ENCODE peak calls at places on chromosomes 13 and 19, in eight cellular contexts. F is right cardiac atrium, C is neural progenitor cell, H is thyroid gland, M is breast epithelium, W is body of pancreas, Z is GM23338, S is uterus. Y is an unnamed sample.

GRCh38 chr19:47322048-47322447 is 9.9 kb upstream of the C5AR2 start:
- DNase-seq in F (no peak), C (no peak), H (no peak), M (no peak), W (no peak), Z (no peak), S (no peak), Y (no peak)

GRCh38 chr13:29522044-29522685 is 73.3 kb downstream of the SLC7A1 start:
- DNase-seq in F (no peak), C (no peak), H (no peak), M (no peak), W (peak; percentile 48), Z (no peak), S (peak; percentile 87), Y (no peak)

GRCh38 chr13:94292323-94292640 is 187.2 kb downstream of the DCT start:
- DNase-seq in F (no peak), C (no peak), H (no peak), M (no peak), W (no peak), Z (no peak), S (no peak), Y (no peak)

GRCh38 chr13:40408602-40409001 is 257.8 kb downstream of the FOXO1 start:
- DNase-seq in F (no peak), C (no peak), H (no peak), M (no peak), W (no peak), Z (no peak), S (no peak), Y (no peak)

GRCh38 chr19:16588089-16588823 is 16.0 kb upstream of the SLC35E1 start:
- DNase-seq in F (peak; percentile 73), C (no peak), H (no peak), M (no peak), W (peak; percentile 81), Z (peak; percentile 43), S (no peak), Y (no peak)

GRCh38 chr19:46015080-46015960 is 7.5 kb downstream of the PGLYRP1 start:
- DNase-seq in F (peak; percentile 86), C (peak; percentile 96), H (peak; percentile 91), M (peak; percentile 71), W (peak; percentile 88), Z (peak; percentile 96), S (peak; percentile 55), Y (peak; percentile 86)

GRCh38 chr13:37313383-37313782 is 207.9 kb upstream of the CSNK1A1L start:
- DNase-seq in F (no peak), C (no peak), H (no peak), M (no peak), W (no peak), Z (no peak), S (no peak), Y (no peak)

GRCh38 chr19:57302020-57302465 is 18.2 kb upstream of the ZNF543 start:
- DNase-seq in F (no peak), C (no peak), H (peak; percentile 20), M (no peak), W (no peak), Z (no peak), S (no peak), Y (no peak)

GRCh38 chr19:495440-496332 is 600 bp upstream of the MADCAM1 start:
- DNase-seq in F (peak; percentile 58), C (peak; percentile 62), H (no peak), M (no peak), W (no peak), Z (peak; percentile 78), S (no peak), Y (no peak)

GRCh38 chr19:34288381-34288780 is 34.0 kb downstream of the GARRE1 start:
- DNase-seq in F (no peak), C (no peak), H (no peak), M (no peak), W (no peak), Z (no peak), S (no peak), Y (no peak)

GRCh38 chr19:28466107-28467045 is 746.6 kb downstream of the UQCRFS1 start:
- DNase-seq in F (peak; percentile 84), C (peak; percentile 76), H (peak; percentile 72), M (no peak), W (peak; percentile 77), Z (peak; percentile 78), S (no peak), Y (peak; percentile 58)

GRCh38 chr19:51607077-51607476 is 23.1 kb downstream of the SIGLEC5 start:
- DNase-seq in F (no peak), C (no peak), H (no peak), M (no peak), W (no peak), Z (no peak), S (no peak), Y (no peak)

GRCh38 chr19:8168537-8168936 is 19.1 kb upstream of the FBN3 start:
- DNase-seq in F (no peak), C (no peak), H (no peak), M (no peak), W (no peak), Z (no peak), S (no peak), Y (no peak)

GRCh38 chr19:48490980-48491792 is 20.4 kb downstream of the LMTK3 start:
- DNase-seq in F (peak; percentile 74), C (peak; percentile 88), H (peak; percentile 51), M (no peak), W (peak; percentile 48), Z (peak; percentile 88), S (no peak), Y (no peak)

GRCh38 chr13:39976481-39976880 is 321.0 kb downstream of the COG6 start:
- DNase-seq in F (no peak), C (peak; percentile 31), H (no peak), M (no peak), W (no peak), Z (no peak), S (no peak), Y (no peak)

GRCh38 chr19:30371157-30371845 is 883 bp upstream of the ZNF536 start:
- DNase-seq in F (no peak), C (no peak), H (no peak), M (no peak), W (no peak), Z (no peak), S (no peak), Y (no peak)

GRCh38 chr19:30367421-30367820 is 4.8 kb upstream of the ZNF536 start:
- DNase-seq in F (no peak), C (no peak), H (no peak), M (no peak), W (no peak), Z (no peak), S (no peak), Y (no peak)

GRCh38 chr19:30367001-30367400 is 5.2 kb upstream of the ZNF536 start:
- DNase-seq in F (no peak), C (no peak), H (no peak), M (no peak), W (no peak), Z (no peak), S (no peak), Y (no peak)

GRCh38 chr19:30371960-30372824 is at the start of gene ZNF536:
- DNase-seq in F (no peak), C (peak; percentile 13), H (peak; percentile 23), M (no peak), W (no peak), Z (no peak), S (no peak), Y (no peak)

DNA sequence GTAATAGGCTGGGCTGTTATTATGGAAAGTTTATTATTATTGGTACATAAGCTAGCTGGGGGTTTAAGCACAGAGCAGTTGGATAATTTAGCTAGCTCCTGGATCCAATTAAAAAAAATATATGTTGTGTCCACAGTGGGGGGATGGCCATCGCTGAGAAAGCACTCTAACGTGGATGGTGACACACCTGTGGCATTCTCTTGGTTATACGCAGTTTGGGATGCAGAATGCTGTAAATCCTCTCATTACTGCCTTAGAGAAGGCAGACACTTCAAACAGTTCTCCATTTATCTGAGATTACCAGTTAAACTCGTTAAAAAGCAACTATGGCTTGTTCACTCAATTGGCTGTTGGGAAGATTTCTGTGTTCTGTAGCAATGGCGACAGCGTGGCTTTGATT is 2.4 kb upstream of the ZNF536 start:
- DNase-seq in F (no peak), C (no peak), H (no peak), M (no peak), W (no peak), Z (no peak), S (no peak), Y (no peak)
- H3K27me3 ChIP-seq in F (no peaks in the 10 kb centered on the region), C (peaks cover 21% of the 10 kb centered on the region), H (no peaks in the 10 kb centered on the region), M (peaks cover 43% of the 10 kb centered on the region), W (no peaks in the 10 kb centered on the region), Z (peaks cover 10% of the 10 kb centered on the region), S (no peaks in the 10 kb centered on the region), Y (peaks cover 4% of the 10 kb centered on the region)

DNA sequence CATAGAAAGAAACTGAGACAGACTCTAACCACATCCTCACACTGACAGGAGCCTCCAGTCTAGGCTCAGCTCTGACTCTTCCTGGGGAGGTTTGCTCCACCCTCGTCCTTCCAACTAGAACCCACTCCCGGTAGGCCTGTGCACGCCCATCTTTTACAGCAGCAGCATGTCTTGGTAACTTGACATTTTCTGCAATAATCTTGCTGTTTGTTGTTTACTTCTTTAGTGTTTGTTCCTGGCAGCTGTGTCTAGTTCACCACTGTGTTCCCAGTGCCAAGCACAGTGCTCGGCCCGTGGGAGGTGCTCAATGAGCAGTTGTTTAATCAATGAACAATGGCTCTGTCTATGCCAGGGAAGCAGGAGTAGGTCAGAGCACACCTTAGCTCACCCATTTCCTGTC is 23.1 kb upstream of the ZNF729 start:
- DNase-seq in F (no peak), C (no peak), H (no peak), M (no peak), W (no peak), Z (no peak), S (no peak), Y (no peak)
- H3K4me1 ChIP-seq in F (no peaks in the 10 kb centered on the region), C (no peaks in the 10 kb centered on the region), H (no peaks in the 10 kb centered on the region), M (no peaks in the 10 kb centered on the region), W (no peaks in the 10 kb centered on the region), Z (no peaks in the 10 kb centered on the region), S (no peaks in the 10 kb centered on the region), Y (no peaks in the 10 kb centered on the region)

GRCh38 chr19:31725051-31725450 is 375.8 kb upstream of the TSHZ3 start:
- DNase-seq in F (no peak), C (no peak), H (no peak), M (no peak), W (no peak), Z (peak; percentile 66), S (no peak), Y (no peak)

GRCh38 chr19:31733591-31733990 is 384.4 kb upstream of the TSHZ3 start:
- DNase-seq in F (no peak), C (no peak), H (no peak), M (no peak), W (no peak), Z (no peak), S (no peak), Y (peak; percentile 14)

GRCh38 chr19:31727536-31727935 is 378.3 kb upstream of the TSHZ3 start:
- DNase-seq in F (no peak), C (no peak), H (no peak), M (no peak), W (no peak), Z (no peak), S (no peak), Y (peak; percentile 19)

GRCh38 chr19:31730270-31730669 is 381.0 kb upstream of the TSHZ3 start:
- DNase-seq in F (no peak), C (no peak), H (no peak), M (no peak), W (no peak), Z (no peak), S (no peak), Y (peak; percentile 27)
- H3K27ac ChIP-seq in F (no peak overlapping the region), C (no peak overlapping the region), H (no peak overlapping the region), M (no peak overlapping the region), W (no peak overlapping the region), Z (no peak overlapping the region), S (no peak overlapping the region), Y (no peak overlapping the region)

GRCh38 chr19:54600228-54600627 is 6.8 kb downstream of the LILRA1 start:
- DNase-seq in F (no peak), C (no peak), H (no peak), M (no peak), W (no peak), Z (no peak), S (no peak), Y (no peak)

GRCh38 chr19:54594737-54595136 is 1.3 kb downstream of the LILRA1 start:
- DNase-seq in F (no peak), C (no peak), H (no peak), M (no peak), W (no peak), Z (no peak), S (no peak), Y (no peak)
- H3K27me3 ChIP-seq in F (no peaks in the 10 kb centered on the region), C (no peaks in the 10 kb centered on the region), H (no peaks in the 10 kb centered on the region), M (peaks cover 10% of the 10 kb centered on the region), W (no peaks in the 10 kb centered on the region), Z (no peaks in the 10 kb centered on the region), S (no peaks in the 10 kb centered on the region), Y (no peaks in the 10 kb centered on the region)